ENCODE peak calls at places on chromosomes 12 and 14, in seven cellular contexts. L is AG10803; U is Panc1; Q is GM23338; D is CD8-positive, alpha-beta T cell; R is PC-9; Y is A673. F is an unnamed sample.

GRCh38 chr12:46933947-46934346 is 108.2 kb upstream of the SLC38A4 start:
- DNase-seq in L (peak; percentile 77), U (peak; percentile 56), Q (peak; percentile 59), D (no peak), R (peak; percentile 7), Y (peak; percentile 74), F (peak; percentile 10)

GRCh38 chr12:2054091-2055018 is 1.6 kb downstream of the CACNA1C start:
- DNase-seq in L (no peak), U (no peak), Q (peak; percentile 41), D (no peak), R (no peak), Y (no peak), F (no peak)

GRCh38 chr12:21169878-21170472 is 39.0 kb downstream of the SLCO1B1 start:
- DNase-seq in L (peak; percentile 21), U (peak; percentile 15), Q (peak; percentile 90), D (no peak), R (peak; percentile 53), Y (peak; percentile 72), F (peak; percentile 68)

GRCh38 chr12:12449533-12450025 is 92.7 kb downstream of the BORCS5 start:
- DNase-seq in L (no peak), U (no peak), Q (no peak), D (no peak), R (no peak), Y (peak; percentile 41), F (peak; percentile 80)

GRCh38 chr12:29329411-29329810 is 51.6 kb downstream of the ERGIC2 start:
- DNase-seq in L (no peak), U (no peak), Q (no peak), D (no peak), R (no peak), Y (no peak), F (no peak)

GRCh38 chr12:45898094-45898493 is 92.3 kb downstream of the SCAF11 start:
- DNase-seq in L (no peak), U (no peak), Q (no peak), D (no peak), R (no peak), Y (no peak), F (no peak)

GRCh38 chr12:19183121-19183838 is 53.7 kb downstream of the PLEKHA5 start:
- DNase-seq in L (peak; percentile 40), U (no peak), Q (peak; percentile 63), D (no peak), R (no peak), Y (no peak), F (no peak)

GRCh38 chr14:40452674-40453073 is 1020.4 kb upstream of the FBXO33 start:
- DNase-seq in L (no peak), U (no peak), Q (no peak), D (no peak), R (no peak), Y (no peak), F (no peak)

GRCh38 chr12:7369274-7369729 is 65.4 kb downstream of the ACSM4 start:
- DNase-seq in L (peak; percentile 35), U (peak; percentile 8), Q (no peak), D (no peak), R (peak; percentile 89), Y (peak; percentile 39), F (peak; percentile 74)

GRCh38 chr14:54364555-54365415 is 32.0 kb upstream of the CDKN3 start:
- DNase-seq in L (peak; percentile 89), U (no peak), Q (no peak), D (no peak), R (no peak), Y (peak; percentile 42), F (no peak)

GRCh38 chr12:122527478-122527944 is 462 bp downstream of the KNTC1 start:
- DNase-seq in L (no peak), U (no peak), Q (peak; percentile 51), D (no peak), R (peak; percentile 27), Y (peak; percentile 35), F (peak; percentile 22)

GRCh38 chr12:122976648-122976975 is 1.6 kb downstream of the OGFOD2 start:
- DNase-seq in L (no peak), U (no peak), Q (no peak), D (no peak), R (no peak), Y (no peak), F (no peak)

GRCh38 chr14:74616507-74616906 is 4.5 kb upstream of the LTBP2 start:
- DNase-seq in L (peak; percentile 76), U (no peak), Q (no peak), D (no peak), R (peak; percentile 76), Y (peak; percentile 57), F (peak; percentile 45)

GRCh38 chr14:26597136-26598080 is at the start of gene NOVA1:
- DNase-seq in L (no peak), U (no peak), Q (peak; percentile 69), D (no peak), R (no peak), Y (no peak), F (no peak)

GRCh38 chr14:36054353-36055051 is 122.0 kb downstream of the PTCSC3 start:
- DNase-seq in L (no peak), U (no peak), Q (no peak), D (no peak), R (no peak), Y (no peak), F (no peak)

GRCh38 chr12:96445743-96446655 is 43.4 kb upstream of the CFAP54 start:
- DNase-seq in L (peak; percentile 71), U (no peak), Q (no peak), D (peak; percentile 24), R (peak; percentile 40), Y (peak; percentile 73), F (peak; percentile 15)

GRCh38 chr12:32609966-32610365 is 69.1 kb upstream of the DNM1L start:
- DNase-seq in L (peak; percentile 9), U (no peak), Q (no peak), D (no peak), R (no peak), Y (no peak), F (no peak)

GRCh38 chr14:68042591-68043210 is 223.1 kb downstream of the RAD51B start:
- DNase-seq in L (no peak), U (no peak), Q (no peak), D (no peak), R (peak; percentile 3), Y (no peak), F (no peak)

GRCh38 chr14:32779845-32780244 is 158.8 kb upstream of the NPAS3 start:
- DNase-seq in L (no peak), U (no peak), Q (no peak), D (no peak), R (no peak), Y (no peak), F (no peak)

GRCh38 chr12:122975790-122976647 is 975 bp downstream of the OGFOD2 start:
- DNase-seq in L (no peak), U (no peak), Q (no peak), D (no peak), R (no peak), Y (no peak), F (no peak)

GRCh38 chr12:26524862-26525465 is 308.0 kb downstream of the ITPR2 start:
- DNase-seq in L (no peak), U (peak; percentile 33), Q (peak; percentile 46), D (no peak), R (no peak), Y (peak; percentile 24), F (peak; percentile 19)

GRCh38 chr14:89912667-89913211 is 41.8 kb downstream of the EFCAB11 start:
- DNase-seq in L (peak; percentile 99), U (no peak), Q (peak; percentile 53), D (no peak), R (no peak), Y (peak; percentile 71), F (peak; percentile 16)

DNA sequence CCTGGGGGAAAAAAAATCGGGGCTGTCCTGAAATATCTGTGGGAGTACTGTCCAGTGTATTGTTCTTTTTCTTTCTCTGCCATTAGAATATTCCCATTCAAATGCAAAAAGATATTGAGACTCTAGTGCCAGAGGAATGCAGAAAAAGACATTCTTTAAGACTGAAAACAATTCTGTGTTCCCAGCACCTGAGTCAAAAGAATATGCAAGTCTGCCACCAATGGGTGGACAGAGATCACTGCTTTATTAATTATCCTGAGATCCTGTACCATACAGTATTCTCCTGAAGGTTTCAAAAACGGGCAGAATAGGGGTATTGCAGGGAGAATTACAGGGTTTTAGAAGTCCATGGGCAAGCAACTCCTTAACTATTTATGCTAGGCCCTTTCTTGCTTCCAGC is 361.8 kb downstream of the C12orf50 start:
- DNase-seq in L (peak; percentile 16), U (no peak), Q (peak; percentile 6), D (no peak), R (no peak), Y (peak; percentile 49), F (peak; percentile 30)
- TF ChIP-seq CTCF in L (no peak), U (peak; percentile 26), Q (no peak), D (no peak), R (peak; percentile 53), Y (peak; percentile 56), F (no peak)

GRCh38 chr14:101736071-101736470 is 25.4 kb upstream of the PPP2R5C start:
- DNase-seq in L (no peak), U (no peak), Q (no peak), D (no peak), R (no peak), Y (no peak), F (no peak)

GRCh38 chr14:101736585-101736984 is 24.9 kb upstream of the PPP2R5C start:
- DNase-seq in L (no peak), U (no peak), Q (no peak), D (no peak), R (no peak), Y (no peak), F (no peak)

GRCh38 chr14:101739446-101740141 is 21.9 kb upstream of the PPP2R5C start:
- DNase-seq in L (no peak), U (no peak), Q (no peak), D (no peak), R (no peak), Y (no peak), F (no peak)

GRCh38 chr14:101738921-101739320 is 22.6 kb upstream of the PPP2R5C start:
- DNase-seq in L (no peak), U (no peak), Q (no peak), D (no peak), R (no peak), Y (no peak), F (no peak)

GRCh38 chr14:101737414-101738367 is 23.8 kb upstream of the PPP2R5C start:
- DNase-seq in L (no peak), U (no peak), Q (no peak), D (no peak), R (no peak), Y (no peak), F (no peak)
- TF ChIP-seq CTCF in L (no peak), U (peak; percentile 39), Q (peak; percentile 18), D (peak; percentile 24), R (peak; percentile 15), Y (peak; percentile 47), F (no peak)

GRCh38 chr14:88463318-88463717 is 77.9 kb downstream of the SPATA7 start:
- DNase-seq in L (no peak), U (no peak), Q (peak; percentile 51), D (no peak), R (no peak), Y (peak; percentile 43), F (peak; percentile 8)
- TF ChIP-seq CTCF in L (peak; percentile 39), U (peak; percentile 53), Q (peak; percentile 71), D (peak; percentile 40), R (peak; percentile 39), Y (peak; percentile 52), F (no peak)

DNA sequence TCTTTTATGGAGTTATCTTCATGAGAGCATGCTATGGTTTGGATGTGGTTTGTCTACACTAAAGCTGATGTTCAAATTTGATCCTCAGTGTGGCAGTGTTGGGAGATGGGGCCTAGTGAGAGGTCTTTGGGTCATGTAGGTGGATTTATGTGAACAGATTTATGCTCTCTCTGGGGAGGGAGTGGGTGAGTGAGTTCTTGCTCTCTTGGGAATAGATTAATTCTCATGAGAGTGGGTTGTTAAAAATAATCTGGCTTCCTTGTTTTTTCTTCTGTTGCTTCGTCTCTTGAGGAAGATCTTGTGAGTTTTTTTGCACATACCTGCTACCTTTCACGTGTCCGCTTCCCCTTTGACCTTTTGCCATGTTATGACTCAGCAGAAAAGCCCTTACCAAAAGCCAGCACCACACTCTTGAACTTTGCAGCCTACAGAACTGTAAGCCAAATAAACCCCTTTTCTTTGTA is 20.5 kb downstream of the DERA start:
- DNase-seq in L (peak; percentile 18), U (no peak), Q (peak; percentile 31), D (no peak), R (no peak), Y (peak; percentile 68), F (no peak)
- TF ChIP-seq CTCF in L (no peak), U (no peak), Q (peak; percentile 47), D (no peak), R (peak; percentile 20), Y (peak; percentile 51), F (no peak)

F was measured in Calu3.